ENCODE peak calls at places on chromosomes 2 and 18, in six cellular contexts. C is HAP-1, Q is right cardiac atrium, U is heart left ventricle, I is A549, A is left ventricle myocardium inferior. M is an unnamed sample.

GRCh38 chr2:225649274-225649673 is 249.8 kb downstream of the NYAP2 start:
- DNase-seq in A (no peak), I (no peak), C (no peak), Q (no peak), U (no peak), M (no peak)

GRCh38 chr2:62524293-62524941 is 18.4 kb upstream of the TMEM17 start:
- DNase-seq in Q (no peak), U (no peak), A (no peak), C (no peak), I (no peak), M (no peak)

GRCh38 chr2:167183916-167184315 is 295.6 kb downstream of the XIRP2 start:
- DNase-seq in U (no peak), Q (no peak), C (no peak), I (no peak), A (no peak), M (no peak)

GRCh38 chr2:43323810-43324588 is 97.6 kb upstream of the ZFP36L2 start:
- DNase-seq in I (no peak), C (no peak), U (peak; percentile 86), Q (peak; percentile 79), A (peak; percentile 72), M (peak; percentile 80)

GRCh38 chr2:152126664-152127063 is 27.8 kb upstream of the CACNB4 start:
- DNase-seq in U (no peak), Q (no peak), C (peak; percentile 23), A (no peak), I (peak; percentile 32), M (no peak)

GRCh38 chr18:48545690-48546365 is 7.0 kb downstream of the CTIF start:
- DNase-seq in I (peak; percentile 19), Q (peak; percentile 83), A (peak; percentile 61), C (peak; percentile 87), U (peak; percentile 80), M (peak; percentile 90)

GRCh38 chr2:126979604-126980003 is 80.9 kb downstream of the TEX51 start:
- DNase-seq in C (no peak), I (no peak), Q (no peak), U (no peak), A (no peak), M (no peak)

GRCh38 chr2:127609818-127610217 is 36.1 kb upstream of the GPR17 start:
- DNase-seq in U (no peak), A (no peak), C (no peak), I (no peak), Q (no peak), M (peak; percentile 49)

GRCh38 chr18:61893304-61893970 is 630 bp upstream of the RNF152 start:
- DNase-seq in A (peak; percentile 59), U (peak; percentile 69), C (peak; percentile 78), I (no peak), Q (peak; percentile 87), M (peak; percentile 64)

GRCh38 chr2:189348369-189348768 is 92.9 kb upstream of the WDR75 start:
- DNase-seq in U (no peak), I (no peak), A (no peak), Q (no peak), C (no peak), M (no peak)

GRCh38 chr18:55778731-55779460 is 190.9 kb upstream of the TCF4 start:
- DNase-seq in I (no peak), C (no peak), U (no peak), Q (no peak), A (no peak), M (no peak)

GRCh38 chr18:22193466-22193865 is 24.1 kb downstream of the GATA6 start:
- DNase-seq in U (no peak), Q (no peak), C (no peak), I (no peak), A (no peak), M (no peak)

GRCh38 chr2:206275274-206276160 is 1.1 kb downstream of the ZDBF2 start:
- DNase-seq in C (peak; percentile 65), Q (no peak), A (no peak), I (peak; percentile 59), U (no peak), M (no peak)

GRCh38 chr2:199692489-199692888 is 158.5 kb downstream of the FTCDNL1 start:
- DNase-seq in Q (no peak), A (no peak), C (peak; percentile 94), U (peak; percentile 45), I (no peak), M (no peak)

GRCh38 chr2:71691747-71692455 is 238.5 kb downstream of the DYSF start:
- DNase-seq in U (peak; percentile 25), I (no peak), C (no peak), A (no peak), Q (peak; percentile 63), M (peak; percentile 46)

GRCh38 chr2:233414273-233414654 is 60.0 kb downstream of the DGKD start:
- DNase-seq in U (no peak), Q (no peak), C (no peak), A (no peak), I (peak; percentile 78), M (no peak)

GRCh38 chr2:96556441-96557330 is 20.1 kb downstream of the ARID5A start:
- DNase-seq in A (no peak), U (no peak), I (peak; percentile 97), C (no peak), Q (no peak), M (no peak)

GRCh38 chr2:16105178-16105663 is 164.9 kb downstream of the MYCN start:
- DNase-seq in I (no peak), C (no peak), U (no peak), A (no peak), Q (no peak), M (no peak)

GRCh38 chr2:186848873-186849578 is at the start of gene ZSWIM2:
- DNase-seq in Q (peak; percentile 84), I (peak; percentile 12), U (peak; percentile 62), A (peak; percentile 36), C (peak; percentile 88), M (peak; percentile 69)

GRCh38 chr2:207531024-207531411 is 1.3 kb downstream of the CREB1 start:
- DNase-seq in C (no peak), A (no peak), Q (no peak), I (no peak), U (no peak), M (no peak)

GRCh38 chr2:134738150-134738865 is 19.5 kb upstream of the TMEM163 start:
- DNase-seq in I (no peak), U (no peak), A (no peak), Q (no peak), C (no peak), M (no peak)

GRCh38 chr2:142571934-142572333 is 305.5 kb upstream of the KYNU start:
- DNase-seq in A (no peak), U (no peak), I (no peak), C (no peak), Q (no peak), M (no peak)

GRCh38 chr2:87996570-87996969 is 19.8 kb downstream of the RNU2-63P start:
- DNase-seq in C (no peak), Q (no peak), A (no peak), U (no peak), I (no peak), M (no peak)

DNA sequence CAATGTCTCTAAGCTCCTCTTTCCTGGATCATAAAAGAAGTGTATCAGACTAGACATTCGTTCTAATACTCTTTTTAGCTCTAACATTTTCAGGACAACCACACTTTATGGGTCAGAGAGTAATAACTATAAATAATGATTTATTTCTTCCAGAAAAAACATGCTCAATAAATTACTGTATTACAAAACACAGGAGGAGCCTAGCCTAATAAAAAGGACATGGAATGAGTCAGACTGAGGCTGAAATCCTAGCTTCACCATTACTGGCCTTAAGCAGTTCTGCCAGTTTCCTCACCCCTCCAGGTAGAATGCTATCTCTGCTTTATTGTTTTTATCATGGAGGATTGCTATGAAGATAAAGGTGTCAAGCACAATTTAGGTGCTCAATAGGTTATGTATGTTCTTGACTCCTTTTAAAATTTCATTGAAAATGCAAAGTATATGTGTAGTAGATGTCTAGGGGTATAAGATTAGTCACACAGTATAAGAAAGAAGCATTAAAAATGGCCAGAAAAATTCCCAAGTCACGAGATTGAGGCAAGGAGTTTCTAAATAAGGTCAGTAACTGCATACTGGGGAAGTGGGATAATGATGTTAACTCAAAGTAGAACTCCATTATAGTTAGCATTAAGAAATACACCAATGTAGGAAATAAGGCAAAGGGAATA is 105.5 kb upstream of the NEUROD1 start:
- DNase-seq in I (peak; percentile 60), U (no peak), C (no peak), A (no peak), Q (no peak), M (no peak)
- H3K4me3 ChIP-seq in I (no peak overlapping the region), U (no peak overlapping the region), C (no peak overlapping the region), A (no peak overlapping the region), Q (no peak overlapping the region), M (no peak overlapping the region)

GRCh38 chr2:218896501-218897393 is 16.1 kb downstream of the WNT10A start:
- DNase-seq in U (no peak), I (no peak), C (peak; percentile 34), A (no peak), Q (peak; percentile 63), M (no peak)
- H3K4me3 ChIP-seq in U (no peak overlapping the region), I (peak overlapping the region; percentile 23), C (no peak overlapping the region), A (no peak overlapping the region), Q (no peak overlapping the region), M (no peak overlapping the region)

GRCh38 chr2:218736535-218736934 is 25.9 kb downstream of the TTLL4 start:
- DNase-seq in C (no peak), A (no peak), Q (no peak), U (no peak), I (no peak), M (no peak)

GRCh38 chr2:218734190-218734975 is 23.7 kb downstream of the TTLL4 start:
- DNase-seq in U (no peak), Q (no peak), A (no peak), C (peak; percentile 49), I (no peak), M (no peak)

GRCh38 chr2:218733615-218734021 is 23.0 kb downstream of the TTLL4 start:
- DNase-seq in A (no peak), I (peak; percentile 51), U (no peak), C (no peak), Q (no peak), M (peak; percentile 75)

GRCh38 chr2:218732761-218733158 is 22.1 kb downstream of the TTLL4 start:
- DNase-seq in C (no peak), I (no peak), Q (no peak), A (no peak), U (no peak), M (no peak)

GRCh38 chr2:218732052-218732760 is 21.6 kb downstream of the TTLL4 start:
- DNase-seq in A (no peak), I (no peak), Q (no peak), C (no peak), U (no peak), M (no peak)
- H3K4me3 ChIP-seq in A (no peak overlapping the region), I (no peak overlapping the region), Q (no peak overlapping the region), C (no peak overlapping the region), U (no peak overlapping the region), M (no peak overlapping the region)

GRCh38 chr2:191854385-191855372 is 7.8 kb upstream of the CAVIN2 start:
- DNase-seq in A (no peak), U (no peak), C (no peak), Q (no peak), I (no peak), M (no peak)
- H3K4me3 ChIP-seq in A (peak overlapping the region; percentile 9), U (no peak overlapping the region), C (no peak overlapping the region), Q (no peak overlapping the region), I (no peak overlapping the region), M (no peak overlapping the region)

GRCh38 chr18:10487161-10487560 is 32.7 kb downstream of the APCDD1 start:
- DNase-seq in C (no peak), A (no peak), I (no peak), U (no peak), Q (no peak), M (no peak)
- H3K4me3 ChIP-seq in C (no peak overlapping the region), A (no peak overlapping the region), I (no peak overlapping the region), U (no peak overlapping the region), Q (no peak overlapping the region), M (no peak overlapping the region)

GRCh38 chr2:183034806-183035205 is 3.5 kb downstream of the NCKAP1 start:
- DNase-seq in I (no peak), A (no peak), C (no peak), U (no peak), Q (no peak), M (no peak)
- H3K4me3 ChIP-seq in I (no peak overlapping the region), A (peak overlapping the region; percentile 76), C (no peak overlapping the region), U (no peak overlapping the region), Q (no peak overlapping the region), M (no peak overlapping the region)

GRCh38 chr2:222298000-222298310 is 843 bp downstream of the PAX3 start:
- DNase-seq in C (no peak), A (no peak), U (no peak), Q (no peak), I (no peak), M (no peak)
- H3K4me3 ChIP-seq in C (no peak overlapping the region), A (peak overlapping the region; percentile 47), U (no peak overlapping the region), Q (peak overlapping the region; percentile 13), I (no peak overlapping the region), M (no peak overlapping the region)

M was measured in aorta.